ENCODE peak calls at places on chromosomes 12 and 14, in nine cellular contexts. W is activated gamma-delta T cell treated with anti-CD3 and anti-CD28 coated beads, Interleukin-2, amount 50 U/mL, for 16 hours; E is Right ventricle myocardium superior; O is left cardiac atrium; S is epithelial cell of esophagus; B is upper lobe of right lung; R is NCI-H2081; V is stimulated activated CD8-positive, alpha-beta memory T cell treated with anti-CD3 and anti-CD28 coated beads, Interleukin-7, amount 100 ng/mL, for 1 hour; N is PC-3. Y is an unnamed sample.

GRCh38 chr12:57096099-57096572 is 7.2 kb downstream of the NAB2 start:
- DNase-seq in W (no peak), E (no peak), O (no peak), S (peak), B (no peak), R (no peak), V (no peak), N (no peak), Y (no peak)

GRCh38 chr12:58537278-58537677 is 383.0 kb downstream of the LRIG3 start:
- DNase-seq in W (no peak), E (no peak), O (no peak), S (peak), B (no peak), R (no peak), V (no peak), N (peak), Y (no peak)

GRCh38 chr12:81518638-81519037 is 240.5 kb downstream of the PPFIA2 start:
- DNase-seq in W (no peak), E (no peak), O (no peak), S (no peak), B (no peak), R (no peak), V (no peak), N (peak), Y (no peak)

GRCh38 chr12:49750027-49750977 is 8.9 kb downstream of the TMBIM6 start:
- DNase-seq in W (peak), E (no peak), O (no peak), S (peak), B (no peak), R (no peak), V (no peak), N (peak), Y (no peak)

GRCh38 chr14:65287264-65288131 is 125.0 kb upstream of the FUT8 start:
- DNase-seq in W (peak), E (no peak), O (no peak), S (no peak), B (no peak), R (no peak), V (peak), N (no peak), Y (no peak)

GRCh38 chr14:72420749-72421452 is 473.0 kb downstream of the DPF3 start:
- DNase-seq in W (peak), E (peak), O (peak), S (peak), B (peak), R (peak), V (peak), N (peak), Y (no peak)

GRCh38 chr12:92002673-92003382 is 142.8 kb downstream of the BTG1 start:
- DNase-seq in W (no peak), E (no peak), O (no peak), S (no peak), B (no peak), R (no peak), V (no peak), N (no peak), Y (no peak)

GRCh38 chr12:29171421-29172258 is 22.6 kb downstream of the FAR2 start:
- DNase-seq in W (no peak), E (no peak), O (no peak), S (no peak), B (peak), R (no peak), V (no peak), N (no peak), Y (no peak)